ENCODE peak calls at places on chromosomes 11 and 22, in six cellular contexts. One of them, this sample, is unnamed.

GRCh38 chr22:49392247-49392646 is 435.4 kb downstream of the BRD1 start:
- DNase-seq in central memory CD4-positive, alpha-beta T cell: no peak
- DNase-seq in cardiac fibroblast: no peak
- DNase-seq in right atrium auricular region: no peak
- DNase-seq in thoracic aorta: no peak
- DNase-seq in stimulated activated CD4-positive, alpha-beta T cell treated with anti-CD3 and anti-CD28 coated beads, Interleukin-4, amount 100 ng/mL, for 4 hours: no peak
- DNase-seq in this sample: no peak

GRCh38 chr11:134412508-134413333 is 679 bp upstream of the B3GAT1 start:
- DNase-seq in cardiac fibroblast: no peak
- DNase-seq in central memory CD4-positive, alpha-beta T cell: no peak
- DNase-seq in right atrium auricular region: no peak
- DNase-seq in stimulated activated CD4-positive, alpha-beta T cell treated with anti-CD3 and anti-CD28 coated beads, Interleukin-4, amount 100 ng/mL, for 4 hours: no peak
- DNase-seq in thoracic aorta: no peak
- DNase-seq in this sample: no peak

GRCh38 chr11:60924906-60925684 is 835 bp downstream of the TMEM132A start:
- DNase-seq in right atrium auricular region: no peak
- DNase-seq in cardiac fibroblast: no peak
- DNase-seq in thoracic aorta: no peak
- DNase-seq in stimulated activated CD4-positive, alpha-beta T cell treated with anti-CD3 and anti-CD28 coated beads, Interleukin-4, amount 100 ng/mL, for 4 hours: no peak
- DNase-seq in central memory CD4-positive, alpha-beta T cell: no peak
- DNase-seq in this sample: no peak

GRCh38 chr11:88332851-88333250 is 4.7 kb downstream of the CTSC start:
- DNase-seq in cardiac fibroblast: peak
- DNase-seq in central memory CD4-positive, alpha-beta T cell: no peak
- DNase-seq in thoracic aorta: no peak
- DNase-seq in stimulated activated CD4-positive, alpha-beta T cell treated with anti-CD3 and anti-CD28 coated beads, Interleukin-4, amount 100 ng/mL, for 4 hours: no peak
- DNase-seq in right atrium auricular region: no peak
- DNase-seq in this sample: no peak

GRCh38 chr11:16776716-16777115 is 38.3 kb downstream of the C11orf58 start:
- DNase-seq in stimulated activated CD4-positive, alpha-beta T cell treated with anti-CD3 and anti-CD28 coated beads, Interleukin-4, amount 100 ng/mL, for 4 hours: no peak
- DNase-seq in thoracic aorta: no peak
- DNase-seq in cardiac fibroblast: no peak
- DNase-seq in central memory CD4-positive, alpha-beta T cell: no peak
- DNase-seq in right atrium auricular region: no peak
- DNase-seq in this sample: no peak

GRCh38 chr11:111694851-111695250 is 71.3 kb downstream of the PPP2R1B start:
- DNase-seq in central memory CD4-positive, alpha-beta T cell: no peak
- DNase-seq in stimulated activated CD4-positive, alpha-beta T cell treated with anti-CD3 and anti-CD28 coated beads, Interleukin-4, amount 100 ng/mL, for 4 hours: no peak
- DNase-seq in thoracic aorta: no peak
- DNase-seq in cardiac fibroblast: peak
- DNase-seq in right atrium auricular region: no peak
- DNase-seq in this sample: no peak

GRCh38 chr11:10051868-10052586 is 242.0 kb downstream of the SBF2 start:
- DNase-seq in cardiac fibroblast: peak
- DNase-seq in central memory CD4-positive, alpha-beta T cell: no peak
- DNase-seq in stimulated activated CD4-positive, alpha-beta T cell treated with anti-CD3 and anti-CD28 coated beads, Interleukin-4, amount 100 ng/mL, for 4 hours: no peak
- DNase-seq in thoracic aorta: no peak
- DNase-seq in right atrium auricular region: no peak
- DNase-seq in this sample: no peak

GRCh38 chr11:128692750-128693578 is 908 bp upstream of the FLI1 start:
- DNase-seq in central memory CD4-positive, alpha-beta T cell: peak
- DNase-seq in cardiac fibroblast: peak
- DNase-seq in thoracic aorta: no peak
- DNase-seq in stimulated activated CD4-positive, alpha-beta T cell treated with anti-CD3 and anti-CD28 coated beads, Interleukin-4, amount 100 ng/mL, for 4 hours: no peak
- DNase-seq in right atrium auricular region: no peak
- DNase-seq in this sample: no peak

GRCh38 chr11:23688835-23689234 is 808.0 kb upstream of the LUZP2 start:
- DNase-seq in cardiac fibroblast: peak
- DNase-seq in right atrium auricular region: no peak
- DNase-seq in central memory CD4-positive, alpha-beta T cell: no peak
- DNase-seq in thoracic aorta: no peak
- DNase-seq in stimulated activated CD4-positive, alpha-beta T cell treated with anti-CD3 and anti-CD28 coated beads, Interleukin-4, amount 100 ng/mL, for 4 hours: no peak
- DNase-seq in this sample: no peak

GRCh38 chr11:118529584-118530175 is 1.3 kb upstream of the TMEM25 start:
- DNase-seq in right atrium auricular region: peak
- DNase-seq in central memory CD4-positive, alpha-beta T cell: no peak
- DNase-seq in cardiac fibroblast: no peak
- DNase-seq in stimulated activated CD4-positive, alpha-beta T cell treated with anti-CD3 and anti-CD28 coated beads, Interleukin-4, amount 100 ng/mL, for 4 hours: no peak
- DNase-seq in thoracic aorta: no peak
- DNase-seq in this sample: no peak

GRCh38 chr11:119892311-119892808 is 163.4 kb upstream of the NECTIN1 start:
- DNase-seq in central memory CD4-positive, alpha-beta T cell: no peak
- DNase-seq in cardiac fibroblast: no peak
- DNase-seq in stimulated activated CD4-positive, alpha-beta T cell treated with anti-CD3 and anti-CD28 coated beads, Interleukin-4, amount 100 ng/mL, for 4 hours: no peak
- DNase-seq in right atrium auricular region: no peak
- DNase-seq in thoracic aorta: no peak
- DNase-seq in this sample: no peak

This sample was measured in tibial nerve.